ENCODE peak calls at places on chromosomes 5 and 9, in four cellular contexts. S, E, O and M are unnamed samples. For H3K4me1, the result is how much of the 10 kb centered on the place peaks cover.

GRCh38 chr5:144794922-144795321 is 624.2 kb downstream of the KCTD16 start:
- DNase-seq in S (no peak), E (peak), O (no peak), M (no peak)

GRCh38 chr5:104429911-104430310 is 867.3 kb upstream of the NUDT12 start:
- DNase-seq in S (no peak), E (no peak), O (no peak), M (no peak)

GRCh38 chr5:154972476-154973080 is 31.7 kb downstream of the MRPL22 start:
- DNase-seq in S (no peak), E (peak), O (peak), M (no peak)

GRCh38 chr9:126534431-126535186 is 79.1 kb upstream of the LMX1B start:
- DNase-seq in S (no peak), E (no peak), O (peak), M (peak)

GRCh38 chr9:136110082-136111061 is 8.3 kb downstream of the TMEM250 start:
- DNase-seq in S (no peak), E (peak), O (no peak), M (no peak)

GRCh38 chr9:137879566-137880150 is 2.1 kb downstream of the CACNA1B start:
- DNase-seq in S (no peak), E (no peak), O (no peak), M (no peak)

GRCh38 chr9:127838375-127839078 is 15.9 kb downstream of the ENG start:
- DNase-seq in S (peak), E (peak), O (no peak), M (peak)

GRCh38 chr5:116564322-116564721 is 10.3 kb downstream of the SEMA6A start:
- DNase-seq in S (no peak), E (no peak), O (no peak), M (no peak)

GRCh38 chr9:108439967-108440366 is 415.8 kb downstream of the ACTL7B start:
- DNase-seq in S (no peak), E (peak), O (no peak), M (no peak)

GRCh38 chr5:140648132-140648432 is 453 bp downstream of the IK start:
- DNase-seq in S (no peak), E (no peak), O (no peak), M (no peak)

GRCh38 chr5:173668910-173669309 is 52.5 kb upstream of the BOD1 start:
- DNase-seq in S (no peak), E (no peak), O (no peak), M (no peak)

GRCh38 chr5:54215233-54215736 is 95.1 kb downstream of the ARL15 start:
- DNase-seq in S (no peak), E (no peak), O (no peak), M (no peak)

GRCh38 chr9:127780126-127780885 is 1.8 kb upstream of the SH2D3C start:
- DNase-seq in S (no peak), E (no peak), O (peak), M (no peak)

GRCh38 chr5:59684388-59685003 is 209.0 kb downstream of the PDE4D start:
- DNase-seq in S (no peak), E (no peak), O (no peak), M (no peak)

GRCh38 chr5:73896117-73896516 is 270.1 kb downstream of the ARHGEF28 start:
- DNase-seq in S (no peak), E (no peak), O (no peak), M (no peak)

GRCh38 chr5:145948921-145949320 is 12.5 kb downstream of the SH3RF2 start:
- DNase-seq in S (no peak), E (no peak), O (no peak), M (no peak)

DNA sequence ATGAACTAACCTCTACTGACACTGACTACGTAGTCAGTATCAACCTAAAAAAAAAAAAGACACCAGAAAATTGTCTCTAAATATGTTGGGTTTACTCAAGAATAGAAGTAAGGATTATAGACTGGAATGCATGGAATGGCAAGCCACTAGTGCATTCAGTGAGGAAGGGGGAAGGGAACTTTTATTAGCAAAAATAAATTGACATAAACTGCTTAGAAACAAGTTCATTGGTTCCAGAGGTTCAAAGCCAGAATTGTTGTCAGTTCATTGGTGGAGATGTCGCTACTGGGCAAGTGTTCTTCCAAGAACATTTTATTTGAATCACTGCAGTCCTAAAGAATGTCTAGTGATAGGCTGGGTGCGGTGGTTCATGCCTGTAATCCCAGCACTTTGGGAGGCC is 26.1 kb upstream of the AOPEP start:
- DNase-seq in S (no peak), E (peak), O (no peak), M (no peak)
- H3K9ac ChIP-seq in S (no peak), E (no peak), O (no peak), M (no peak)

GRCh38 chr5:57642066-57642465 is 159.5 kb upstream of the ACTBL2 start:
- DNase-seq in S (no peak), E (no peak), O (no peak), M (no peak)
- H3K4me1 ChIP-seq in S (under half), E (under half), O (under half), M (under half)

GRCh38 chr5:106127985-106128384 is 1542.8 kb downstream of the EFNA5 start:
- DNase-seq in S (no peak), E (no peak), O (no peak), M (no peak)

GRCh38 chr5:106121972-106122605 is 1548.6 kb downstream of the EFNA5 start:
- DNase-seq in S (peak), E (peak), O (peak), M (no peak)

DNA sequence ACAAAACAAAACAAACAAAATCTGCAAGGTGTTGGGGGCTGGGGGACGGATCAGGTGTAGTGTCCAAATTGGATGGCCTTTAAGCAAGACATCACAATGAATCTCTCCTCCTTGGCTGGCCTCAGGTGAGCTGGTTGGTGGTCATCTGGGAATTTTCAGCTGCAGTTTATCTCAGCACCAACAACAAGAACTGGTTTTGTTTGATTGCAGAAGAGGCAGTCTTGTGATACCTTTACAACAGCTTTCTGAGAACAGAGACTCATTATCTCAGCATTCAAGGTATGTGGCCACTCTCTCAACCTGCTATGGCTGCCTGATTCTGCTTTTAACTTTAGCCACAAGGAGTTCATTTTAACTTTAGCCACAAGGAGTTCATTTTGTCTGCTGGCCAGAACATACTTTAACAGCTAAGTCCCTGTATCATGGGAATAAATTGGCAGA is 1543.4 kb downstream of the EFNA5 start:
- DNase-seq in S (no peak), E (peak), O (no peak), M (no peak)
- TF ChIP-seq CTCF in S (no peak), E (no peak), O (no peak), M (no peak)

GRCh38 chr9:70080481-70081119 is 37.0 kb downstream of the MAMDC2 start:
- DNase-seq in S (no peak), E (peak), O (no peak), M (no peak)
- H3K9ac ChIP-seq in S (no peak), E (no peak), O (no peak), M (no peak)

GRCh38 chr9:27527702-27528277 is 1.8 kb downstream of the MOB3B start:
- DNase-seq in S (no peak), E (no peak), O (no peak), M (no peak)
- H3K4me1 ChIP-seq in S (under half), E (under half), O (under half), M (under half)

GRCh38 chr5:81700166-81700565 is 50.7 kb downstream of the SSBP2 start:
- DNase-seq in S (no peak), E (no peak), O (no peak), M (no peak)

GRCh38 chr5:81708889-81709288 is 42.0 kb downstream of the SSBP2 start:
- DNase-seq in S (no peak), E (no peak), O (no peak), M (no peak)

GRCh38 chr5:81698806-81699205 is 52.1 kb downstream of the SSBP2 start:
- DNase-seq in S (no peak), E (peak), O (no peak), M (no peak)

DNA sequence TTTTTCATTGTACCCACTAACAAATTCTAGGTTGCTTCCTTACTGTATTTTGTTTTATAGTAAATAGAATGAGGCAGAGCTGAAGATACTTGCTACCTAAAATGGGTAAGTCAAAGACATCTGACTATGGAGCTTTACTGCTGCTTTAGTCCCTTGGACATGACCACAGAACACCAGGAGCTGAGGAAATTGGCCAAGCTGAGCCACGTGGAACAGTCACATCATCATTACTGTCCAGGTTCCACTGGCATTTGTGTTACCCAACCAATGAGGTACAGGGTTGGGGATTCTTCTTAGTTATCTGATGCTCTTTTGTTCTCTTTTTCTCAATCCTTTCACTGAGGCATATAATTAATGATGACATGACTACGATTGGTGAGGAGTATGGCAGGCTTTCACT is 47.1 kb downstream of the SSBP2 start:
- DNase-seq in S (no peak), E (no peak), O (no peak), M (no peak)
- TF ChIP-seq CTCF in S (no peak), E (no peak), O (no peak), M (no peak)

GRCh38 chr9:70043689-70044449 is at the start of gene MAMDC2:
- DNase-seq in S (peak), E (peak), O (peak), M (peak)

GRCh38 chr9:70044450-70045307 is 1.0 kb downstream of the MAMDC2 start:
- DNase-seq in S (no peak), E (peak), O (no peak), M (no peak)

GRCh38 chr9:70043285-70043684 is 363 bp upstream of the MAMDC2 start:
- DNase-seq in S (no peak), E (no peak), O (no peak), M (no peak)

GRCh38 chr9:70040506-70040905 is 3.1 kb upstream of the MAMDC2 start:
- DNase-seq in S (no peak), E (no peak), O (no peak), M (no peak)

GRCh38 chr9:70042461-70043215 is 1.0 kb upstream of the MAMDC2 start:
- DNase-seq in S (no peak), E (no peak), O (no peak), M (no peak)
- H3K9ac ChIP-seq in S (no peak), E (no peak), O (no peak), M (no peak)

DNA sequence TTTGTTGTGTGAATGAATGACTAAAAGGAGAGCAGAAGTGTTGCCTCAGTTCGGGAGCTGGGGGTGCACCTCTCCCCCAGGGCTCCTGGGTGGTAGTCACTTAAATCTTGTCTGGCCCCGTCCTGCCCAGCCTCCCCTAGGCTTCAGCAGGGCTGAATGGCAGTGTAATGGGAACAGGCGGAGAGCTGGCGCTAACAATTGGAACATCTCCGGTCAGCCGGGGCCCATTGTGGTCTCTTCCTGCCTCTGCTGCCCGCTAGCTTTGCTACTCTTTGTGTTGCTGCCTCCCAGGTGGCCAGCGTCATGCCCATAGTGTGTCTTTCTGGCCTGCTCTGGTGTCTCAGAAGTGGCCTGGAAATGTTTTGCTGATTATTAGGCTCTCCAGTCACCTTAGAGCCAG is 62.3 kb downstream of the RGS3 start:
- DNase-seq in S (no peak), E (no peak), O (no peak), M (no peak)
- H3K4me1 ChIP-seq in S (under half), E (under half), O (under half), M (under half)

DNA sequence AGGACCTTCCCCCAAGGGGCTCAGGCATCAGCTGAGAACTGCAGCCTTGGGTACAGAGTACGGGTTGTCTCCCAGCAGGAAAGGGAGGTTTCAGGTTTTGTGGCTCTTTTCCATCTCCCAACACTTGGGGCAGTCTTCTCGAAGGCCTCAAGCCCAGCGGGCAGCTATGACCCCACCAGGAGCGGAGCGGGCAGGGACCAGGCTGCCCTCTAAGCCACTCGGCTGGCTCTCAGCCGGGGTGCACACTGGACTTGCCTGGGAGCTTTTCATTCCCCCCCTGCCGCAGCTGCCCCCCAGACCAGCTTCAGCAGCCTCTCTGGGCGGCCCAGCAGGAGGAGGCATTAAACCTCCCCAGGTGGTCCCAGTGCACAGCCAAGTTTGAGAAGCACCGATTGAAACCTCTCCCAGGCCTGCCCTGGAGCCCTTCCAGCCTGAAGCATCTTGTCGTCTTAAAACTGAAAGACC is 20.8 kb downstream of the NTNG2 start:
- DNase-seq in S (no peak), E (no peak), O (peak), M (no peak)
- TF ChIP-seq CTCF in S (no peak), E (no peak), O (peak), M (no peak)